ENCODE peak calls at places on chromosomes 11 and 22, in ten cellular contexts. N, O, S, G, R, T, U, W, I and P are unnamed samples.

GRCh38 chr11:9150501-9150900 is 59.1 kb upstream of the SCUBE2 start:
- DNase-seq in N (no peak), O (peak; percentile 95), S (no peak), G (no peak), R (no peak), T (no peak), U (no peak), W (no peak), I (no peak), P (no peak)

GRCh38 chr11:92349478-92350156 is 125.0 kb downstream of the FAT3 start:
- DNase-seq in N (no peak), O (no peak), S (no peak), G (no peak), R (no peak), T (no peak), U (no peak), W (no peak), I (no peak), P (no peak)

GRCh38 chr11:30717621-30718020 is 131.5 kb upstream of the MPPED2 start:
- DNase-seq in N (no peak), O (no peak), S (no peak), G (no peak), R (no peak), T (no peak), U (no peak), W (no peak), I (no peak), P (no peak)

GRCh38 chr11:36638586-36638985 is 40.5 kb upstream of the RAG2 start:
- DNase-seq in N (no peak), O (no peak), S (no peak), G (no peak), R (no peak), T (no peak), U (no peak), W (no peak), I (no peak), P (no peak)

GRCh38 chr11:124942446-124943202 is 6.8 kb upstream of the HEPACAM start:
- DNase-seq in N (no peak), O (no peak), S (no peak), G (no peak), R (no peak), T (no peak), U (no peak), W (no peak), I (no peak), P (no peak)

GRCh38 chr11:26985941-26986340 is 8.0 kb upstream of the FIBIN start:
- DNase-seq in N (no peak), O (peak; percentile 23), S (no peak), G (no peak), R (no peak), T (no peak), U (no peak), W (no peak), I (no peak), P (no peak)

GRCh38 chr11:94519478-94520084 is 7.3 kb downstream of the C11orf97 start:
- DNase-seq in N (peak; percentile 19), O (peak; percentile 49), S (no peak), G (peak; percentile 21), R (no peak), T (no peak), U (no peak), W (no peak), I (no peak), P (no peak)

GRCh38 chr11:128472128-128473110 is 114.9 kb downstream of the ETS1 start:
- DNase-seq in N (no peak), O (peak; percentile 79), S (no peak), G (no peak), R (no peak), T (no peak), U (no peak), W (no peak), I (no peak), P (no peak)

GRCh38 chr11:64778473-64779298 is at the start of gene SF1:
- DNase-seq in N (peak; percentile 100), O (peak; percentile 100), S (peak; percentile 100), G (peak; percentile 100), R (peak; percentile 99), T (peak; percentile 98), U (peak; percentile 99), W (peak; percentile 99), I (peak; percentile 100), P (peak; percentile 99)

GRCh38 chr11:75033916-75034315 is 45.2 kb downstream of the NEU3 start:
- DNase-seq in N (no peak), O (no peak), S (no peak), G (no peak), R (no peak), T (no peak), U (no peak), W (no peak), I (no peak), P (no peak)

GRCh38 chr11:14904745-14905103 is 12.7 kb upstream of the CYP2R1 start:
- DNase-seq in N (no peak), O (peak; percentile 25), S (peak; percentile 64), G (peak; percentile 86), R (peak; percentile 97), T (peak; percentile 94), U (peak; percentile 89), W (peak; percentile 83), I (peak; percentile 55), P (peak; percentile 57)

GRCh38 chr22:46598737-46599424 is 21.3 kb upstream of the GRAMD4 start:
- DNase-seq in N (no peak), O (peak; percentile 33), S (no peak), G (peak; percentile 75), R (peak; percentile 70), T (no peak), U (no peak), W (peak; percentile 83), I (no peak), P (peak; percentile 58)
- H3K27ac ChIP-seq in N (no peak overlapping the region), O (no peak overlapping the region), S (no peak overlapping the region), G (peak overlapping the region; percentile 68), R (peak overlapping the region; percentile 56), T (peak overlapping the region; percentile 26), U (peak overlapping the region; percentile 16), W (peak overlapping the region; percentile 64), I (no peak overlapping the region), P (peak overlapping the region; percentile 31)

GRCh38 chr11:567036-567628 is 6.4 kb downstream of the RASSF7 start:
- DNase-seq in N (no peak), O (no peak), S (no peak), G (no peak), R (peak; percentile 78), T (peak; percentile 48), U (peak; percentile 57), W (no peak), I (no peak), P (no peak)

GRCh38 chr11:569273-569885 is 6.9 kb upstream of the PHRF1 start:
- DNase-seq in N (no peak), O (no peak), S (no peak), G (no peak), R (peak; percentile 78), T (peak; percentile 74), U (peak; percentile 87), W (no peak), I (no peak), P (peak; percentile 51)

GRCh38 chr11:567629-568258 is 7.0 kb downstream of the RASSF7 start:
- DNase-seq in N (no peak), O (no peak), S (no peak), G (no peak), R (peak; percentile 87), T (peak; percentile 70), U (peak; percentile 64), W (no peak), I (no peak), P (no peak)

GRCh38 chr11:565921-566509 is 5.2 kb downstream of the RASSF7 start:
- DNase-seq in N (no peak), O (no peak), S (no peak), G (no peak), R (peak; percentile 75), T (no peak), U (no peak), W (no peak), I (no peak), P (no peak)

DNA sequence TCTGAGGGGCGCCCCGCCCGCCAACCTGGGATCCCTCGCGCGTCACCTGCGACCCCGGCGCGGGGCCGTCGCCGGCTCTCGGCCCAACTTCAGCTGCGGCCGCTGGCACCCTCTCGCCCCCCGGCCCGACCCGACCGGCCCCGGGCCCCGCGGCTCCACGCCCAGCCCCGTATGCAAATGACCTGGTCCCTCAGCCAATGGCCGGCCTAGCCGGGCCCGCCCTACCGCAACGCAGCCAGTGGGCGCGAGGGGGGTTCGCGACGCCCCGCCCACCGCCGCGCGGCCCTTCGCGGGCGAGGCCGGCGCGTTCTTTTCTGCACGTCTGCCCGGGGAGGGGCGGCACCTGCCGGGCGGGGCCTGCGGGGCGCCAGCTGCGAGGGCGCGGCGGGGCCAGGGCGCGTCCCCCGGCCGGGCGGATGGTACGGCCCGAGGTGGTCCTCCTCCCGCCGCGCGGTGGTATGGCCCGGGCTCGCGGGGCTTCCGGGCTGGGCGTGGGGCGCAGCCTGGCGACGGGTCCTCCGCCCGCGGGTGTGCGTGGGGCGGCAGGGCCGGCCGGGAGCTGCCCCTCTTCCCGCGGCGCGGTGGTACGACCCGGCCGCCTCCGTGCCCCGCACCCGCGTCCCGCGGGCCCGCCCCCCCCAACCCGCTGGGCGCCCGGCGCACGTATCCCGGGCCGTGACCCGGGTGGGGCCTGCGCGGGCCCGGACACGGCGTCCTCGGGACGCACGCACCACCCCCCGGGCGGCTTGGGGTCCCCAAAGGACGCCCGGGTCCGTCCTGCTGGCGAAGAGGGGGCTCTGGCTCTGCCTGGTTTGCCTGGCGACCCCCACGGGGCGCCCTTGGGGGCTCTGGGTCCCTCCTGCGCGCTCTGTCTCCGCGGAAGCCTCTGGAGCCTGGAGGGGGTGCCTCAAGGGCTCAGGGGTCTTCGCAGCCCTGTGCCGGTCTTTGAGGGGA is 7.7 kb upstream of the PHRF1 start:
- DNase-seq in N (peak; percentile 76), O (peak; percentile 89), S (peak; percentile 90), G (peak; percentile 95), R (peak; percentile 97), T (peak; percentile 97), U (peak; percentile 95), W (peak; percentile 95), I (peak; percentile 92), P (peak; percentile 95)
- TF ChIP-seq POLR2A in N (no peak), O (peak; percentile 82), S (peak; percentile 62), G (no peak), R (no peak), T (peak; percentile 58), U (peak; percentile 75), W (peak; percentile 78), I (peak; percentile 87), P (peak; percentile 83)

DNA sequence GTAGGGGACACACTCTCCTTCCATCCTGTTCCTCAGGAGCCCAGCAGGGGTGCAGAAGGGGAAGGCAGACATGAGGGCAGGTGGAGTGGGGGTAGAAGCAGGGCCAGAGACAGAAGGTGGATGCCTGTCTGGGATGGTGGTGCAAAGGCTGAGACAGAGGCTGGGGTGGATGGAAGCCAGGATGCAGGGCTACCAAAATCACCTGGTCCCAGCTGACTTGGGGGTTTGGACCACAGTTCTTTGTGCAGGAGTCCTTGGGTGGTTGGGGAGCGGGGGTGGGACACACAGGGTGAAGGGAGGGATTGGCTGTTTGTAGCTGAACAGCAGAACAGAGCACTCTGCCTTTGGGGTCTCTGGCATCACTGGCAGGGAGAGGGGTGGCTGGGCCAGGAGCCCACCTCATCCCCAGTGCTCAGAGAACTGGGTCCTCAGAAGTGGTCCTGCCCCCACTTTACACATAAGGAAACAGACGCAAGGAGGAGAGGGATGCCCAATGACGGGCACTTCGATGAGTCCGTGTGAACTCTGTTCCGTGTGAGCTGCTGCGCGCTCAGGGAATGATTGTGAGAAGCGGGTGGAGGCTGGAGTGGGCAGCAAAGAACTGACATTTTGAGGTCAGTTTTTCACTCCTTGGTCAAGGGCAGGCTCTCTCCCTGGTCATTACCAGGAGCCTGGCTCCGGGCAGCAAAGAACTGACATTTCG is 1.8 kb downstream of the TAGLN start:
- DNase-seq in N (no peak), O (peak; percentile 32), S (no peak), G (no peak), R (no peak), T (peak; percentile 51), U (peak; percentile 30), W (no peak), I (no peak), P (no peak)
- H3K27ac ChIP-seq in N (no peak overlapping the region), O (peak overlapping the region; percentile 91), S (peak overlapping the region; percentile 85), G (peak overlapping the region; percentile 53), R (peak overlapping the region; percentile 78), T (peak overlapping the region; percentile 69), U (no peak overlapping the region), W (peak overlapping the region; percentile 60), I (peak overlapping the region; percentile 82), P (peak overlapping the region; percentile 74)

GRCh38 chr11:88484873-88485621 is 147.5 kb upstream of the CTSC start:
- DNase-seq in N (peak; percentile 45), O (peak; percentile 23), S (peak; percentile 58), G (peak; percentile 32), R (peak; percentile 74), T (no peak), U (no peak), W (peak; percentile 39), I (no peak), P (no peak)
- TF ChIP-seq POLR2A in N (no peak), O (no peak), S (no peak), G (no peak), R (no peak), T (no peak), U (no peak), W (no peak), I (no peak), P (no peak)